ENCODE peak calls at places on chromosome 17, in four cellular contexts. W is fibroblast of lung; D is CD8-positive, alpha-beta memory T cell; B is stimulated activated naive CD4-positive, alpha-beta T cell. V is an unnamed sample.

GRCh38 chr17:48995871-48996695 is 1.1 kb upstream of the IGF2BP1 start:
- DNase-seq in W (no peak), D (no peak), B (no peak), V (no peak)

GRCh38 chr17:82023447-82024241 is 539 bp downstream of the LRRC45 start:
- DNase-seq in B (no peak), W (peak), D (peak), V (no peak)

GRCh38 chr17:62179525-62180161 is 114.6 kb upstream of the MED13 start:
- DNase-seq in D (no peak), W (peak), B (no peak), V (no peak)

GRCh38 chr17:58534901-58535421 is 20.5 kb upstream of the MTMR4 start:
- DNase-seq in W (peak), B (no peak), D (no peak), V (no peak)

GRCh38 chr17:47830991-47831933 is at the start of the genes LRRC46 and MRPL10:
- DNase-seq in B (peak), W (peak), D (peak), V (peak)

GRCh38 chr17:28493467-28493866 is 12.7 kb upstream of the FOXN1 start:
- DNase-seq in D (no peak), W (no peak), B (no peak), V (no peak)

GRCh38 chr17:17129466-17129865 is 76.7 kb downstream of the PLD6 start:
- DNase-seq in B (no peak), W (no peak), D (no peak), V (no peak)

GRCh38 chr17:69575346-69575761 is 160.9 kb downstream of the MAP2K6 start:
- DNase-seq in B (no peak), D (no peak), W (peak), V (no peak)

GRCh38 chr17:45040459-45040858 is 11.0 kb downstream of the DCAKD start:
- DNase-seq in D (no peak), W (no peak), B (no peak), V (no peak)

GRCh38 chr17:67672592-67672991 is 45.1 kb upstream of the NOL11 start:
- DNase-seq in D (no peak), B (no peak), W (no peak), V (no peak)

GRCh38 chr17:32516940-32517711 is 30.3 kb downstream of the CDK5R1 start:
- DNase-seq in D (no peak), B (no peak), W (no peak), V (no peak)

GRCh38 chr17:50841277-50841948 is 6.0 kb downstream of the WFIKKN2 start:
- DNase-seq in W (no peak), D (no peak), B (no peak), V (no peak)

GRCh38 chr17:16953347-16953746 is 18.6 kb downstream of the TNFRSF13B start:
- DNase-seq in D (no peak), W (no peak), B (no peak), V (no peak)

GRCh38 chr17:54864636-54865420 is 35.8 kb upstream of the TOM1L1 start:
- DNase-seq in D (no peak), W (no peak), B (no peak), V (no peak)

GRCh38 chr17:40538019-40538935 is 27.0 kb downstream of the CCR7 start:
- DNase-seq in W (peak), D (no peak), B (no peak), V (no peak)

GRCh38 chr17:17888821-17889220 is 52.0 kb upstream of the SREBF1 start:
- DNase-seq in W (no peak), D (no peak), B (no peak), V (no peak)

GRCh38 chr17:34452769-34453168 is 89.7 kb upstream of the CCL1 start:
- DNase-seq in B (no peak), W (no peak), D (no peak), V (no peak)

GRCh38 chr17:61380217-61380835 is 19.3 kb upstream of the TBX2 start:
- DNase-seq in D (no peak), B (no peak), W (no peak), V (no peak)

GRCh38 chr17:13410874-13411273 is 190.9 kb downstream of the HS3ST3A1 start:
- DNase-seq in D (no peak), W (no peak), B (no peak), V (no peak)

GRCh38 chr17:63446218-63446980 is at the start of gene CYB561:
- DNase-seq in D (peak), W (peak), B (peak), V (peak)

GRCh38 chr17:78401246-78401645 is 22.8 kb downstream of the PGS1 start:
- DNase-seq in W (peak), B (no peak), D (no peak), V (no peak)

GRCh38 chr17:62101090-62101489 is 36.0 kb upstream of the MED13 start:
- DNase-seq in W (no peak), B (no peak), D (no peak), V (no peak)